ENCODE peak calls at places on chromosomes 16 and 17, in four cellular contexts. One of them, this sample, is unnamed.

GRCh38 chr16:14366974-14367707 is 262.9 kb downstream of the PARN start:
- DNase-seq in left ventricle myocardium inferior: no peak
- DNase-seq in MM.1S: no peak
- DNase-seq in cardiac muscle cell: no peak
- DNase-seq in this sample: no peak

GRCh38 chr16:11348737-11349598 is 3.7 kb downstream of the RMI2 start:
- DNase-seq in left ventricle myocardium inferior: no peak
- DNase-seq in MM.1S: no peak
- DNase-seq in cardiac muscle cell: no peak
- DNase-seq in this sample: no peak

GRCh38 chr16:67547423-67548264 is 14.7 kb upstream of the CTCF start:
- DNase-seq in left ventricle myocardium inferior: peak
- DNase-seq in MM.1S: peak
- DNase-seq in cardiac muscle cell: no peak
- DNase-seq in this sample: no peak

GRCh38 chr16:74825941-74826340 is 51.3 kb upstream of the FA2H start:
- DNase-seq in left ventricle myocardium inferior: no peak
- DNase-seq in MM.1S: no peak
- DNase-seq in cardiac muscle cell: no peak
- DNase-seq in this sample: no peak

GRCh38 chr16:35391328-35391727 is 1931.9 kb downstream of the TP53TG3F start:
- DNase-seq in left ventricle myocardium inferior: peak
- DNase-seq in MM.1S: peak
- DNase-seq in cardiac muscle cell: no peak
- DNase-seq in this sample: peak

GRCh38 chr17:69499301-69499700 is 84.8 kb downstream of the MAP2K6 start:
- DNase-seq in left ventricle myocardium inferior: no peak
- DNase-seq in MM.1S: no peak
- DNase-seq in cardiac muscle cell: no peak
- DNase-seq in this sample: no peak

GRCh38 chr17:5919104-5919503 is 151.1 kb upstream of the WSCD1 start:
- DNase-seq in left ventricle myocardium inferior: no peak
- DNase-seq in MM.1S: no peak
- DNase-seq in cardiac muscle cell: no peak
- DNase-seq in this sample: peak

GRCh38 chr17:337453-337852 is 15.2 kb downstream of the RPH3AL start:
- DNase-seq in left ventricle myocardium inferior: no peak
- DNase-seq in MM.1S: no peak
- DNase-seq in cardiac muscle cell: no peak
- DNase-seq in this sample: no peak

GRCh38 chr17:3903881-3904286 is 11.0 kb upstream of the CAMKK1 start:
- DNase-seq in left ventricle myocardium inferior: no peak
- DNase-seq in MM.1S: no peak
- DNase-seq in cardiac muscle cell: peak
- DNase-seq in this sample: no peak

GRCh38 chr17:65131946-65132345 is 5.2 kb upstream of the RGS9 start:
- DNase-seq in left ventricle myocardium inferior: no peak
- DNase-seq in MM.1S: no peak
- DNase-seq in cardiac muscle cell: no peak
- DNase-seq in this sample: no peak

GRCh38 chr16:49827806-49828428 is 28.0 kb downstream of the ZNF423 start:
- DNase-seq in left ventricle myocardium inferior: no peak
- DNase-seq in MM.1S: no peak
- DNase-seq in cardiac muscle cell: no peak
- DNase-seq in this sample: no peak

GRCh38 chr17:41800601-41801373 is 11.0 kb downstream of the P3H4 start:
- DNase-seq in left ventricle myocardium inferior: no peak
- DNase-seq in MM.1S: peak
- DNase-seq in cardiac muscle cell: no peak
- DNase-seq in this sample: no peak

GRCh38 chr17:18259621-18260331 is 686 bp upstream of the MIEF2 start:
- DNase-seq in left ventricle myocardium inferior: no peak
- DNase-seq in MM.1S: no peak
- DNase-seq in cardiac muscle cell: no peak
- DNase-seq in this sample: no peak

GRCh38 chr17:56983380-56983779 is 5.4 kb downstream of the SCPEP1 start:
- DNase-seq in left ventricle myocardium inferior: no peak
- DNase-seq in MM.1S: no peak
- DNase-seq in cardiac muscle cell: no peak
- DNase-seq in this sample: no peak

GRCh38 chr16:4847774-4848587 is 700 bp downstream of the UBN1 start:
- DNase-seq in left ventricle myocardium inferior: peak
- DNase-seq in MM.1S: peak
- DNase-seq in cardiac muscle cell: peak
- DNase-seq in this sample: no peak

GRCh38 chr16:23670137-23670776 is 8.4 kb upstream of the PLK1 start:
- DNase-seq in left ventricle myocardium inferior: no peak
- DNase-seq in MM.1S: no peak
- DNase-seq in cardiac muscle cell: no peak
- DNase-seq in this sample: no peak

GRCh38 chr16:72924918-72925630 is 122.9 kb downstream of the ZFHX3 start:
- DNase-seq in left ventricle myocardium inferior: no peak
- DNase-seq in MM.1S: no peak
- DNase-seq in cardiac muscle cell: no peak
- DNase-seq in this sample: no peak

GRCh38 chr16:81715358-81716196 is 63.5 kb upstream of the PLCG2 start:
- DNase-seq in left ventricle myocardium inferior: no peak
- DNase-seq in MM.1S: peak
- DNase-seq in cardiac muscle cell: no peak
- DNase-seq in this sample: no peak

GRCh38 chr17:80428363-80428762 is 13.4 kb downstream of the ENDOV start:
- DNase-seq in left ventricle myocardium inferior: no peak
- DNase-seq in MM.1S: no peak
- DNase-seq in cardiac muscle cell: no peak
- DNase-seq in this sample: no peak

GRCh38 chr16:48146710-48147109 is 9.1 kb downstream of the ABCC12 start:
- DNase-seq in left ventricle myocardium inferior: no peak
- DNase-seq in MM.1S: no peak
- DNase-seq in cardiac muscle cell: no peak
- DNase-seq in this sample: no peak

GRCh38 chr16:62870554-62870953 is 834.3 kb upstream of the CDH8 start:
- DNase-seq in left ventricle myocardium inferior: no peak
- DNase-seq in MM.1S: no peak
- DNase-seq in cardiac muscle cell: no peak
- DNase-seq in this sample: no peak

GRCh38 chr17:27491713-27492190 is 35.5 kb downstream of the KSR1 start:
- DNase-seq in left ventricle myocardium inferior: no peak
- DNase-seq in MM.1S: no peak
- DNase-seq in cardiac muscle cell: peak
- DNase-seq in this sample: no peak

GRCh38 chr16:21274172-21274726 is 3.8 kb downstream of the CRYM start:
- DNase-seq in left ventricle myocardium inferior: no peak
- DNase-seq in MM.1S: no peak
- DNase-seq in cardiac muscle cell: no peak
- DNase-seq in this sample: no peak

GRCh38 chr16:10170016-10170415 is 12.2 kb downstream of the GRIN2A start:
- DNase-seq in left ventricle myocardium inferior: no peak
- DNase-seq in MM.1S: no peak
- DNase-seq in cardiac muscle cell: no peak
- DNase-seq in this sample: no peak

GRCh38 chr17:44362964-44363612 is 565 bp downstream of the FAM171A2 start:
- DNase-seq in left ventricle myocardium inferior: no peak
- DNase-seq in MM.1S: no peak
- DNase-seq in cardiac muscle cell: peak
- DNase-seq in this sample: peak

GRCh38 chr17:5422505-5422904 is 2.5 kb downstream of the RPAIN start:
- DNase-seq in left ventricle myocardium inferior: no peak
- DNase-seq in MM.1S: no peak
- DNase-seq in cardiac muscle cell: no peak
- DNase-seq in this sample: no peak

GRCh38 chr17:66764559-66764958 is 70.4 kb upstream of the CACNG5 start:
- DNase-seq in left ventricle myocardium inferior: no peak
- DNase-seq in MM.1S: no peak
- DNase-seq in cardiac muscle cell: no peak
- DNase-seq in this sample: no peak

GRCh38 chr17:38451030-38451839 is 23.0 kb downstream of the ARHGAP23 start:
- DNase-seq in left ventricle myocardium inferior: peak
- DNase-seq in MM.1S: no peak
- DNase-seq in cardiac muscle cell: peak
- DNase-seq in this sample: no peak

GRCh38 chr16:52086901-52087300 is 460.0 kb downstream of the TOX3 start:
- DNase-seq in left ventricle myocardium inferior: no peak
- DNase-seq in MM.1S: no peak
- DNase-seq in cardiac muscle cell: no peak
- DNase-seq in this sample: no peak

GRCh38 chr16:29770250-29770929 is 7.7 kb upstream of the ZG16 start:
- DNase-seq in left ventricle myocardium inferior: no peak
- DNase-seq in MM.1S: no peak
- DNase-seq in cardiac muscle cell: no peak
- DNase-seq in this sample: no peak

GRCh38 chr17:10646393-10646990 is 10.6 kb downstream of the MYH3 start:
- DNase-seq in left ventricle myocardium inferior: peak
- DNase-seq in MM.1S: peak
- DNase-seq in cardiac muscle cell: peak
- DNase-seq in this sample: no peak

GRCh38 chr17:45719335-45720071 is 64.6 kb upstream of the CRHR1 start:
- DNase-seq in left ventricle myocardium inferior: no peak
- DNase-seq in MM.1S: no peak
- DNase-seq in cardiac muscle cell: peak
- DNase-seq in this sample: no peak

GRCh38 chr16:17343028-17343427 is 127.7 kb downstream of the XYLT1 start:
- DNase-seq in left ventricle myocardium inferior: no peak
- DNase-seq in MM.1S: peak
- DNase-seq in cardiac muscle cell: no peak
- DNase-seq in this sample: no peak

GRCh38 chr17:81417049-81417878 is 22.0 kb downstream of the BAHCC1 start:
- DNase-seq in left ventricle myocardium inferior: no peak
- DNase-seq in MM.1S: no peak
- DNase-seq in cardiac muscle cell: no peak
- DNase-seq in this sample: no peak

GRCh38 chr17:7555320-7555948 is 3.1 kb upstream of the TNFSF13 start:
- DNase-seq in left ventricle myocardium inferior: no peak
- DNase-seq in MM.1S: no peak
- DNase-seq in cardiac muscle cell: no peak
- DNase-seq in this sample: no peak
- TF ChIP-seq CTCF in left ventricle myocardium inferior: no peak
- TF ChIP-seq CTCF in MM.1S: no peak
- TF ChIP-seq CTCF in cardiac muscle cell: no peak
- TF ChIP-seq CTCF in this sample: peak

GRCh38 chr17:16351831-16352230 is 1.4 kb downstream of the CENPV start:
- DNase-seq in left ventricle myocardium inferior: no peak
- DNase-seq in MM.1S: no peak
- DNase-seq in cardiac muscle cell: no peak
- DNase-seq in this sample: no peak

GRCh38 chr17:16354585-16354984 is 1.3 kb upstream of the CENPV start:
- DNase-seq in left ventricle myocardium inferior: no peak
- DNase-seq in MM.1S: no peak
- DNase-seq in cardiac muscle cell: no peak
- DNase-seq in this sample: peak

GRCh38 chr17:16353702-16354174 is 469 bp upstream of the CENPV start:
- DNase-seq in left ventricle myocardium inferior: no peak
- DNase-seq in MM.1S: no peak
- DNase-seq in cardiac muscle cell: no peak
- DNase-seq in this sample: no peak

GRCh38 chr17:16352303-16352837 is 899 bp downstream of the CENPV start:
- DNase-seq in left ventricle myocardium inferior: peak
- DNase-seq in MM.1S: no peak
- DNase-seq in cardiac muscle cell: peak
- DNase-seq in this sample: peak

DNA sequence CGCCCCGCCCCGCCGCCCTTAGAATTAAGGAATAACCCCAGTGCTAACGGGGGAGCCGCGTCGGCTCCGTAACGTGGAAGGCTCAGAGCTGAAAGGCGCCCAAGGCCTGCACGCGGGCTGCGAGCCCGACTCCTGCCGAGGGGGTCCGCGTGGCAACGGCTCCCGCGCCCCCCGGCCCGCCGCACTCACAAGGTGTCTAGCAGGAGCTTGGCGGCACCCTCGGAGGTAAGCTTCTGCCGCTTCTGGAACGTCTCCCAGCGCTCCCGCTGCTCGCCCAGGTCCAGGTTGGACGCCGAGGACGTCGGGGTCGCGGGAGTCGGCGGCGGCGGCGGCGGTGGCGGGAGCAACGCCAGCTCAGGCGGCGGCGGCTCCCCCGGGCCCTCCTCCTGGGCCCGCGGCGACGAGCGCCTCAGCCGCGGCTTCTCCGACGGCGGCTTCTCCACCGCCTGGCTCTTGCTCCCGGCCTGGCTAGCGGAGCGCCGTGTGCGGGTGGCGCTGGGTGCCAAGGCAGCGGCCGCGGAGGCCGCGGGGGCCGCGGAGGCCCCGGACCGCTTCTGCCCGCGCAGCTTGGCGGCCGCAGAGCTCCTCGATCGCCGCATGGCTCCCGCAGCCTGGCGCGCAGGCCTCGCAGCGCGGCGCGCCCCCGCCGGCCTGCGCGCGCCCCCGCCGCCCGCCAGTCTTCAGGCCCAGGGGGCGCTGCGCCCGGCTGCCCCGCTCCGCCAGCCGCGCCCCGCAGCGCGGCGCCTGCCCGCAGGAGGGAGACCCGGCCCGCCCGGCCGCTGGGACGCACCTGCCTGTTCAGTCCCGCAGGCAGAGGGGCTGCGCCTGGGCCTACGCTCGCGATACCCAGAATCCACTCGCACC is at the start of gene CENPV:
- DNase-seq in left ventricle myocardium inferior: peak
- DNase-seq in MM.1S: no peak
- DNase-seq in cardiac muscle cell: peak
- DNase-seq in this sample: peak
- TF ChIP-seq CTCF in left ventricle myocardium inferior: peak
- TF ChIP-seq CTCF in MM.1S: no peak
- TF ChIP-seq CTCF in cardiac muscle cell: no peak
- TF ChIP-seq CTCF in this sample: peak

GRCh38 chr16:77406680-77407079 is 28.2 kb downstream of the ADAMTS18 start:
- DNase-seq in left ventricle myocardium inferior: no peak
- DNase-seq in MM.1S: no peak
- DNase-seq in cardiac muscle cell: no peak
- DNase-seq in this sample: no peak
- TF ChIP-seq CTCF in left ventricle myocardium inferior: no peak
- TF ChIP-seq CTCF in MM.1S: peak
- TF ChIP-seq CTCF in cardiac muscle cell: peak
- TF ChIP-seq CTCF in this sample: peak

DNA sequence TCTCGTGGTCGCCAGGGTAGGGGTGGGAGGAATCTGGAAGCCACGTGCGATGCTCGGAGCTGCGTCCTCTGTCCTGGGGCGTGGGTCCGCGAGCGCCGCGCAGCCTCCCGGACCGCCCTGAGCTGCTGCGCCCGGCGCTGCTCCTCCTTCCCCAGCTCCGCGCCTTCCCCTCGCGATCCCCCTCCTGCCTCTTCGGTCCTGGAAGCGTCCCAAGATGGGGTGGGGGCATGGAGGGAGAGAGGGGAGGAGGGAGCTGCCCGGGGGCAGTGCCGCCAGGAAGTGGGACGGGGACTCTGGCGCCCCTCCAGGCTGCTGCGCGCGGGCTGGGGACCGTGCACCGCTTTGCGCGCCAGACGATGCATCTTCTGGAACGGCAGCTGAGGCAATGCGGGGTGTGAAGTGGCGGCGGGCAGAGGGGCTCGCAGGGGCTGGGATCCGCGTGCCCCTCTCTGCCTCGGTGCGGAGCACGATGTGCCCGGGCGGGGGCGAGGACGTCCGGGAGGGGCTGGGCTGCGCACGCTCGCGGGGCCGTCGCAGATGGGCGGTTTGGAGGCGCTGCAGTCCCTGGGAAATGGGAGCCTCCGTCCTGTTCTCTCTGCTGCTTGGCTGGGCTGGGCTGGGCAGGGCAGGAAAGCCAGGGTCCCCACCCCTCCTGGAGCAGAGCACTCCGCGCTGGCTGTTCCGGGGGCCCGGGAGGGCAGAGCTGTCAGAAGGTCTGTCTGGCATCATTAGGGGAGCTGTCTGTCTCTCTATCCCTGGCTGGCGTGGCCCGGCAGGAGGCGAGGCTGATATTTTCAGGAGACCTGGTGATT is 388.0 kb downstream of the SEC14L1 start:
- DNase-seq in left ventricle myocardium inferior: peak
- DNase-seq in MM.1S: no peak
- DNase-seq in cardiac muscle cell: peak
- DNase-seq in this sample: no peak
- TF ChIP-seq CTCF in left ventricle myocardium inferior: no peak
- TF ChIP-seq CTCF in MM.1S: no peak
- TF ChIP-seq CTCF in cardiac muscle cell: no peak
- TF ChIP-seq CTCF in this sample: peak

This sample was measured in chondrocyte.